ENCODE peak calls at places on chromosomes 6 and 20, in six cellular contexts. N is fibroblast of mammary gland; K is GM20000; T is cardiac fibroblast; Y is RWPE1; C is CD8-positive, alpha-beta T cell. I is an unnamed sample.

GRCh38 chr20:58700823-58701222 is 8.2 kb downstream of the NPEPL1 start:
- DNase-seq in N (no peak), K (no peak), T (no peak), Y (no peak), C (no peak), I (no peak)

GRCh38 chr20:31476648-31477220 is 1.6 kb downstream of the REM1 start:
- DNase-seq in N (no peak), K (no peak), T (peak), Y (no peak), C (no peak), I (no peak)

GRCh38 chr6:158778005-158778527 is 41.1 kb downstream of the EZR start:
- DNase-seq in N (no peak), K (no peak), T (no peak), Y (no peak), C (no peak), I (no peak)

GRCh38 chr6:93581371-93581770 is 162.0 kb upstream of the EPHA7 start:
- DNase-seq in N (no peak), K (no peak), T (no peak), Y (no peak), C (no peak), I (no peak)

GRCh38 chr6:46513533-46513932 is 22.3 kb upstream of the RCAN2 start:
- DNase-seq in N (no peak), K (no peak), T (no peak), Y (no peak), C (no peak), I (no peak)

GRCh38 chr20:53718142-53718481 is 124.5 kb upstream of the ZNF217 start:
- DNase-seq in N (no peak), K (no peak), T (no peak), Y (no peak), C (no peak), I (no peak)

GRCh38 chr6:56279346-56280080 is 32.1 kb upstream of the COL21A1 start:
- DNase-seq in N (peak), K (no peak), T (no peak), Y (no peak), C (no peak), I (no peak)

GRCh38 chr20:60718743-60719142 is 533.3 kb upstream of the CDH4 start:
- DNase-seq in N (no peak), K (no peak), T (no peak), Y (no peak), C (no peak), I (no peak)

GRCh38 chr6:7636151-7636550 is 46.2 kb downstream of the SNRNP48 start:
- DNase-seq in N (peak), K (no peak), T (peak), Y (no peak), C (no peak), I (no peak)

GRCh38 chr6:158803733-158804143 is 15.4 kb downstream of the EZR start:
- DNase-seq in N (no peak), K (peak), T (peak), Y (no peak), C (peak), I (no peak)

GRCh38 chr6:24919404-24919892 is 16.3 kb downstream of the RIPOR2 start:
- DNase-seq in N (no peak), K (no peak), T (no peak), Y (no peak), C (no peak), I (no peak)

GRCh38 chr6:135021310-135022049 is 33.1 kb downstream of the HBS1L start:
- DNase-seq in N (no peak), K (no peak), T (no peak), Y (no peak), C (no peak), I (no peak)

GRCh38 chr6:170069611-170070010 is 221.3 kb downstream of the DLL1 start:
- DNase-seq in N (no peak), K (no peak), T (no peak), Y (no peak), C (no peak), I (no peak)

GRCh38 chr6:98382246-98382645 is 452.1 kb upstream of the POU3F2 start:
- DNase-seq in N (no peak), K (no peak), T (no peak), Y (no peak), C (no peak), I (no peak)

GRCh38 chr20:24651171-24651972 is 181.9 kb downstream of the SYNDIG1 start:
- DNase-seq in N (peak), K (no peak), T (peak), Y (no peak), C (no peak), I (no peak)

GRCh38 chr20:4946585-4947378 is 54.5 kb downstream of the SLC23A2 start:
- DNase-seq in N (no peak), K (peak), T (peak), Y (no peak), C (no peak), I (peak)

GRCh38 chr6:90285611-90286381 is 10.8 kb downstream of the BACH2 start:
- DNase-seq in N (peak), K (peak), T (peak), Y (peak), C (no peak), I (no peak)

GRCh38 chr20:12886618-12887363 is 122.0 kb upstream of the SPTLC3 start:
- DNase-seq in N (no peak), K (no peak), T (no peak), Y (no peak), C (no peak), I (no peak)

GRCh38 chr20:2122921-2123320 is 21.3 kb downstream of the STK35 start:
- DNase-seq in N (peak), K (no peak), T (peak), Y (no peak), C (no peak), I (no peak)

GRCh38 chr20:41862476-41862875 is 244.3 kb upstream of the CHD6 start:
- DNase-seq in N (no peak), K (no peak), T (no peak), Y (no peak), C (no peak), I (no peak)

GRCh38 chr20:33291830-33292355 is 8.9 kb downstream of the BPIFB1 start:
- DNase-seq in N (peak), K (peak), T (peak), Y (peak), C (peak), I (peak)

GRCh38 chr20:58826271-58826670 is 24.4 kb downstream of the GNAS-AS1 start:
- DNase-seq in N (no peak), K (no peak), T (no peak), Y (no peak), C (no peak), I (no peak)

GRCh38 chr6:104957301-104958177 is 632 bp downstream of the LIN28B start:
- DNase-seq in N (no peak), K (no peak), T (no peak), Y (no peak), C (no peak), I (no peak)

GRCh38 chr6:45864651-45865050 is 151.0 kb downstream of the CLIC5 start:
- DNase-seq in N (no peak), K (no peak), T (no peak), Y (no peak), C (no peak), I (no peak)

GRCh38 chr20:3781153-3781910 is at the start of gene SPEF1:
- DNase-seq in N (peak), K (peak), T (peak), Y (peak), C (peak), I (no peak)

GRCh38 chr6:133165235-133165634 is 75.9 kb upstream of the EYA4 start:
- DNase-seq in N (no peak), K (no peak), T (no peak), Y (no peak), C (no peak), I (no peak)

GRCh38 chr20:24389686-24390085 is 79.7 kb upstream of the SYNDIG1 start:
- DNase-seq in N (no peak), K (no peak), T (no peak), Y (no peak), C (peak), I (no peak)

GRCh38 chr20:19137641-19138040 is 74.8 kb upstream of the SLC24A3 start:
- DNase-seq in N (no peak), K (no peak), T (no peak), Y (no peak), C (no peak), I (no peak)

GRCh38 chr20:48143435-48144081 is 358.3 kb upstream of the SULF2 start:
- DNase-seq in N (no peak), K (no peak), T (no peak), Y (no peak), C (no peak), I (no peak)

GRCh38 chr6:16374796-16375195 is 136.4 kb downstream of the GMPR start:
- DNase-seq in N (no peak), K (peak), T (no peak), Y (no peak), C (no peak), I (peak)

DNA sequence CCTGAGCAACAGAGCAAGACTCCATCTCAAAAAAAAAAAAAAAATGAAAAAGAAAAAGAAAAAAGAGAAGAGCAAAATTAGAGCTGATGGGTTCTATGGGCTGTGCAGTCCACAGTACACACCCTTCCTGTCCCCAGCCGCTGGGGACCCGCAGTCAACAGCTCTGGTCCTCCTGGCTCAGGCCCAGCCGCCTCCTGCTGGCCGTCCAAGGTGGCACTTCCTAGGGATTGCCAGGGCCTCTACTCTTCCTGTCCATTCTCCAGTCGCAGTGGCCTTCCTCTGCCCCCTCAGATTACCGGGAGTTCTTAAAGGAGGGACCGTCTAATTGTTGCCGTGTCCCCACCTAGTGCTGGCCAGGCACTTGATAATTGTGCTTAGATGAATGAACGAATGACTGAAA is 41.7 kb downstream of the TMEM242 start:
- DNase-seq in N (no peak), K (no peak), T (no peak), Y (no peak), C (no peak), I (no peak)
- TF ChIP-seq CTCF in N (no peak), K (no peak), T (peak), Y (no peak), C (no peak), I (no peak)

GRCh38 chr6:52361347-52361944 is 505 bp upstream of the PAQR8 start:
- DNase-seq in N (peak), K (no peak), T (peak), Y (no peak), C (peak), I (peak)

GRCh38 chr6:52363222-52363867 is 1.4 kb downstream of the PAQR8 start:
- DNase-seq in N (no peak), K (no peak), T (no peak), Y (no peak), C (no peak), I (no peak)

GRCh38 chr6:52361945-52362442 is at the start of gene PAQR8:
- DNase-seq in N (peak), K (peak), T (peak), Y (peak), C (peak), I (peak)

GRCh38 chr6:52360601-52361346 is 1.2 kb upstream of the PAQR8 start:
- DNase-seq in N (no peak), K (no peak), T (no peak), Y (peak), C (no peak), I (no peak)

GRCh38 chr6:52362443-52363221 is 681 bp downstream of the PAQR8 start:
- DNase-seq in N (peak), K (peak), T (peak), Y (peak), C (peak), I (peak)
- TF ChIP-seq CTCF in N (no peak), K (peak), T (no peak), Y (peak), C (no peak), I (no peak)

DNA sequence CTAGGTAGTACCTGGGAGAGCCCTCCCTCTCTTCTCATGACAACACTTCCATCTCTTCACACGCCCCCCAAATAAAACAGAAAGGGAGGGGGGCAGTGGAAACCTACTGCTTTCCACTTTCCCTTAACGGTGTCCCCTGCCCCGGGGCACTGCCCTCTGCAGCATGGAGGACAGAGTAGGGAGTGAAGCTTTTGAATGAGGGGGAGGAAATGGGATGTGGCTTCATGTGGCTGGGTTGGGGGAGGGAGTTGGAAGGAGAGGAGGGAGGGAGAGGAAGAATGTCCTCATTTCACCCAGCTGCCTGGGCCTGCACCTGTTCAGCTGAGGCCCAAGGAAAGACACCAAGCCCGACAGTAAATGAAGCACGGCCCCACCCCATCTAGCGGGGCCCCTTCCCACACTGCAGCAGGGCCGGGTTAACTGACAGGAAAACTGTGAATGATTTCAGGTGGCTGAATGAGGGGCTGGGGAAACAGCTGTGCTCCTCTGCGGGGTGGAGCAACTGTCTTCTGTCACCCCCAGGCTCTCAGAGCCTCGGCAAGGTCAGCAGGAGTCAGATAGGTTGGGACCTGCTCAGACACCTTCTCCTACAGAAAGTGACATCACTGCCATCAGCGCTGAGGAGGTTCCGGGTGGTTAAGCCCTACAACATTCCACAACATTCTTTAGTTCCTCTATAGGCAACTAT is 40.0 kb upstream of the TAF8 start:
- DNase-seq in N (no peak), K (no peak), T (peak), Y (no peak), C (no peak), I (no peak)
- TF ChIP-seq CTCF in N (no peak), K (no peak), T (no peak), Y (no peak), C (no peak), I (no peak)

DNA sequence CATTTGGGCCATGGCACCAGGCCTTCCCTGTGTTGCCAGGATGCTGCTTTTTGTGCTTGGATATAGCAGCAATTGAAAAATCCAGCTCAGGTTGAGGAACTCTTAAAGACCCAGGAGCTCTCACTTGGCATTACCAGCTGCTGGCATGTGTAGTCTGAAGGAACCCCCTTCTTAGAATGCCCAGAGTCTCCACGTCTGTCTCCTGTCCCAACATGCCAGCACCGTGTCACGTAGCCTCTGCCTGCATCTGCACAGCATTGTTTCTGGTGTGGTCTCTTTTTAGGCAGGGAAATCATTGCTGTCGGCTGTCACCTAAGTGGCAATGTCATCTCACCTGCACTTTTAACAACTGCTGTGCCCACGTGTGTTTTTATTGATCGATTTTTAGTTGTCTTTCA is 71.3 kb downstream of the RPP40 start:
- DNase-seq in N (no peak), K (no peak), T (no peak), Y (no peak), C (no peak), I (no peak)
- TF ChIP-seq CTCF in N (no peak), K (no peak), T (no peak), Y (no peak), C (no peak), I (no peak)

DNA sequence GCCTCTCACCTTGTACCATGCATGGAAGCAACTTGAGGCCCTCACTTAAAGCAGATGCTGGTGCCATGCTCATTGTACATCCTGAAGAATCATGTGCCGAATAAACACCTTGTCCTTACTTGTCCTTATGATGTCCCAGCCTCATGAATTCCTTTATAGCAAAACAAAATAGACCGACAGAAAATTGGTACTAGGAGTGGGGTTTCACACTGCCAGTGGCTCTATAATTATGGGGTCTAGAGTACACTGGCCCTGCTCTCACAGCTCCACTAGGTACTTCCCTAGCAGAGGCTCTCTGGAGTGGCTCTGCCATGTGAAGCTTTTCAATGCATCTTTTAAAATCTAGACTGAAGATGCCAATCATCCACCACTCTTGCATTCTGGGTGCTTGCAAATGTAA is 101.2 kb downstream of the HTR1B start:
- DNase-seq in N (no peak), K (no peak), T (no peak), Y (no peak), C (no peak), I (no peak)
- TF ChIP-seq CTCF in N (no peak), K (no peak), T (no peak), Y (no peak), C (no peak), I (no peak)

GRCh38 chr20:52402514-52402913 is 210.9 kb upstream of the ZFP64 start:
- DNase-seq in N (no peak), K (no peak), T (no peak), Y (no peak), C (no peak), I (no peak)
- TF ChIP-seq CTCF in N (no peak), K (no peak), T (no peak), Y (no peak), C (no peak), I (no peak)

I was measured in activated B cell treated with CpG ODN at 0.5 μM for 24 hours.